ENCODE peak calls at places on chromosomes 6 and 20, in seven cellular contexts. J is astrocyte of the spinal cord; M is effector memory CD8-positive, alpha-beta T cell; V is T-helper 17 cell; I is activated naive CD8-positive, alpha-beta T cell treated with anti-CD3 and anti-CD28 coated beads, Interleukin-2, amount 50 U/mL, for 24 hours; L is DMS53; H is neural crest cell. X is an unnamed sample.

GRCh38 chr20:49906615-49907154 is 8.6 kb downstream of the SPATA2 start:
- DNase-seq in I (no peak), L (no peak), J (no peak), V (no peak), H (no peak), M (no peak), X (no peak)

GRCh38 chr6:69957990-69958559 is 91.7 kb downstream of the COL19A1 start:
- DNase-seq in V (no peak), L (peak; percentile 49), H (no peak), I (no peak), J (peak; percentile 11), M (no peak), X (no peak)

GRCh38 chr6:142172758-142173157 is 25.7 kb downstream of the VTA1 start:
- DNase-seq in M (no peak), V (no peak), H (no peak), I (no peak), J (no peak), L (peak; percentile 64), X (no peak)

GRCh38 chr6:124990988-124991387 is 28.8 kb downstream of the RNF217 start:
- DNase-seq in V (no peak), J (no peak), M (no peak), I (no peak), H (no peak), L (no peak), X (no peak)

GRCh38 chr6:43978473-43979360 is 148.5 kb downstream of the MRPL14 start:
- DNase-seq in L (no peak), I (no peak), V (no peak), J (no peak), H (no peak), M (no peak), X (no peak)

GRCh38 chr6:108074359-108075144 is at the start of gene OSTM1:
- DNase-seq in V (peak; percentile 93), M (peak; percentile 96), H (peak; percentile 90), I (peak; percentile 96), L (peak; percentile 92), J (peak; percentile 87), X (peak; percentile 93)

GRCh38 chr20:19519461-19519860 is 238.6 kb upstream of the RIN2 start:
- DNase-seq in M (no peak), H (no peak), V (no peak), I (no peak), J (no peak), L (no peak), X (no peak)

GRCh38 chr6:90083891-90084290 is 189.6 kb downstream of the GJA10 start:
- DNase-seq in J (no peak), V (no peak), I (peak; percentile 56), M (no peak), L (no peak), H (no peak), X (peak; percentile 22)

GRCh38 chr6:114659513-114659912 is 316.7 kb upstream of the HS3ST5 start:
- DNase-seq in H (no peak), M (no peak), L (no peak), V (no peak), J (no peak), I (no peak), X (no peak)

GRCh38 chr6:155528982-155529453 is 73.4 kb upstream of the NOX3 start:
- DNase-seq in J (peak; percentile 89), L (peak; percentile 46), I (no peak), M (no peak), H (no peak), V (no peak), X (no peak)

GRCh38 chr6:11194399-11195274 is 37.8 kb downstream of the NEDD9 start:
- DNase-seq in J (peak; percentile 89), I (no peak), L (no peak), M (no peak), V (no peak), H (no peak), X (no peak)

GRCh38 chr6:32752580-32752979 is 10.8 kb downstream of the HLA-DQB2 start:
- DNase-seq in V (no peak), I (no peak), H (no peak), M (no peak), L (no peak), J (no peak), X (no peak)

GRCh38 chr20:48704761-48705160 is 123.0 kb downstream of the PREX1 start:
- DNase-seq in H (no peak), I (no peak), M (no peak), V (no peak), J (no peak), L (no peak), X (no peak)

GRCh38 chr6:166025149-166025898 is 142.3 kb downstream of the TBXT start:
- DNase-seq in I (no peak), J (peak; percentile 82), M (no peak), L (peak; percentile 21), H (no peak), V (no peak), X (no peak)

X was measured in DND-41.